ENCODE peak calls at places on chromosomes 2 and 18, in five cellular contexts. Z is PC-9, Y is cardiac fibroblast, J is AG04450, A is Peyer's patch. V is an unnamed sample.

GRCh38 chr2:31239842-31240198 is 5.9 kb downstream of the EHD3 start:
- DNase-seq in Y (peak), J (no peak), A (no peak), Z (no peak), V (no peak)

GRCh38 chr2:99863914-99864273 is 278.5 kb downstream of the AFF3 start:
- DNase-seq in J (no peak), Z (no peak), Y (no peak), A (no peak), V (no peak)

GRCh38 chr2:32865399-32866068 is 81.2 kb upstream of the LTBP1 start:
- DNase-seq in Z (peak), A (no peak), Y (peak), J (peak), V (peak)

GRCh38 chr18:3889121-3889520 is 439.1 kb downstream of the TGIF1 start:
- DNase-seq in A (no peak), Z (no peak), J (no peak), Y (no peak), V (no peak)

GRCh38 chr18:63236417-63236816 is 83.2 kb downstream of the BCL2 start:
- DNase-seq in J (no peak), Z (no peak), A (no peak), Y (no peak), V (no peak)

GRCh38 chr2:84223191-84223590 is 235.9 kb downstream of the SUCLG1 start:
- DNase-seq in J (no peak), Z (no peak), Y (peak), A (no peak), V (no peak)

GRCh38 chr2:29528891-29529520 is 392.4 kb downstream of the ALK start:
- DNase-seq in Y (peak), J (peak), A (peak), Z (no peak), V (peak)

GRCh38 chr2:54574107-54574859 is 118.2 kb downstream of the SPTBN1 start:
- DNase-seq in Y (peak), J (no peak), Z (peak), A (peak), V (no peak)

GRCh38 chr2:236971131-236971850 is 114.4 kb upstream of the COPS8 start:
- DNase-seq in Z (no peak), Y (peak), A (peak), J (no peak), V (no peak)

GRCh38 chr2:170585067-170585466 is 130.1 kb upstream of the SP5 start:
- DNase-seq in Z (no peak), J (no peak), A (no peak), Y (no peak), V (no peak)

GRCh38 chr18:60372598-60372997 is at the start of gene MC4R:
- DNase-seq in Y (peak), Z (peak), A (no peak), J (peak), V (peak)

GRCh38 chr2:200454839-200455801 is 54.7 kb downstream of the KCTD18 start:
- DNase-seq in Y (no peak), A (no peak), J (no peak), Z (peak), V (no peak)

GRCh38 chr2:37586663-37587409 is 84.6 kb downstream of the CDC42EP3 start:
- DNase-seq in A (no peak), Y (no peak), J (no peak), Z (no peak), V (no peak)

GRCh38 chr2:177258059-177258458 is 6.5 kb downstream of the NFE2L2 start:
- DNase-seq in A (no peak), Z (no peak), Y (no peak), J (no peak), V (no peak)

GRCh38 chr2:160368988-160369935 is 124.3 kb downstream of the RBMS1 start:
- DNase-seq in J (no peak), A (no peak), Y (no peak), Z (no peak), V (no peak)

GRCh38 chr2:96142217-96143113 is 2.8 kb downstream of the DUSP2 start:
- DNase-seq in A (peak), Z (no peak), J (no peak), Y (no peak), V (no peak)

GRCh38 chr18:48709371-48709770 is 170.5 kb downstream of the CTIF start:
- DNase-seq in Z (no peak), Y (no peak), A (no peak), J (no peak), V (no peak)

GRCh38 chr2:43050866-43051265 is 175.5 kb downstream of the ZFP36L2 start:
- DNase-seq in Z (no peak), J (no peak), Y (peak), A (no peak), V (no peak)

GRCh38 chr2:42456126-42456839 is 37.5 kb downstream of the KCNG3 start:
- DNase-seq in Y (no peak), Z (no peak), J (no peak), A (no peak), V (no peak)

GRCh38 chr18:55546873-55547704 is 40.9 kb downstream of the TCF4 start:
- DNase-seq in A (no peak), J (peak), Z (no peak), Y (peak), V (peak)

GRCh38 chr18:3297025-3297984 is 35.4 kb downstream of the MYL12B start:
- DNase-seq in Y (peak), A (peak), Z (peak), J (peak), V (peak)

GRCh38 chr2:238254095-238254494 is 14.3 kb upstream of the HES6 start:
- DNase-seq in J (no peak), Z (no peak), A (no peak), Y (no peak), V (no peak)

GRCh38 chr18:681985-682384 is 24.5 kb downstream of the TYMS start:
- DNase-seq in Z (no peak), J (no peak), Y (no peak), A (no peak), V (no peak)

GRCh38 chr2:98278074-98278473 is 68.2 kb upstream of the CNGA3 start:
- DNase-seq in Y (no peak), J (no peak), A (no peak), Z (no peak), V (no peak)

GRCh38 chr2:239049421-239050251 is 201.8 kb downstream of the TWIST2 start:
- DNase-seq in Z (no peak), Y (no peak), J (peak), A (no peak), V (no peak)

GRCh38 chr2:151306621-151307020 is 17.2 kb upstream of the NMI start:
- DNase-seq in Y (peak), A (no peak), J (peak), Z (no peak), V (peak)

GRCh38 chr2:209680596-209680995 is 91.0 kb upstream of the UNC80 start:
- DNase-seq in Y (no peak), A (no peak), J (no peak), Z (no peak), V (no peak)

GRCh38 chr2:144310889-144311608 is 208.9 kb downstream of the ZEB2 start:
- DNase-seq in Y (no peak), A (no peak), Z (no peak), J (no peak), V (no peak)

GRCh38 chr18:54277899-54278298 is 8.6 kb downstream of the POLI start:
- DNase-seq in Y (no peak), Z (no peak), J (no peak), A (no peak), V (no peak)

GRCh38 chr2:68743531-68743930 is 8.9 kb downstream of the ARHGAP25 start:
- DNase-seq in A (no peak), Z (no peak), J (no peak), Y (no peak), V (no peak)

GRCh38 chr18:75500510-75500909 is 73.0 kb upstream of the SMIM21 start:
- DNase-seq in Y (no peak), A (no peak), J (peak), Z (no peak), V (no peak)

GRCh38 chr2:235934059-235934896 is 233.9 kb downstream of the GBX2 start:
- DNase-seq in A (no peak), Z (no peak), J (no peak), Y (no peak), V (no peak)

GRCh38 chr2:66432801-66433694 is 1.9 kb upstream of the MEIS1 start:
- DNase-seq in A (peak), Z (peak), J (peak), Y (peak), V (peak)

GRCh38 chr2:240048237-240048636 is 5.1 kb downstream of the OR6B3 start:
- DNase-seq in J (no peak), Z (no peak), A (no peak), Y (no peak), V (no peak)

GRCh38 chr2:182132605-182133004 is 147.0 kb downstream of the PPP1R1C start:
- DNase-seq in A (no peak), Y (no peak), Z (no peak), J (no peak), V (no peak)

GRCh38 chr2:119476301-119477117 is 44.9 kb downstream of the TMEM37 start:
- DNase-seq in Z (peak), Y (peak), J (peak), A (peak), V (no peak)

GRCh38 chr2:230447455-230448451 is 31.8 kb downstream of the SP100 start:
- DNase-seq in Y (no peak), A (no peak), J (no peak), Z (no peak), V (no peak)

GRCh38 chr18:22514655-22515054 is 96.9 kb upstream of the CTAGE1 start:
- DNase-seq in J (no peak), Z (no peak), Y (no peak), A (no peak), V (no peak)

GRCh38 chr2:24052951-24053350 is 3.4 kb downstream of the FKBP1B start:
- DNase-seq in Y (no peak), J (no peak), A (no peak), Z (no peak), V (no peak)

GRCh38 chr2:9279426-9279825 is 72.8 kb downstream of the ASAP2 start:
- DNase-seq in A (no peak), Y (no peak), J (no peak), Z (no peak), V (no peak)

GRCh38 chr2:9281145-9281544 is 74.5 kb downstream of the ASAP2 start:
- DNase-seq in Z (no peak), J (no peak), Y (no peak), A (no peak), V (no peak)

GRCh38 chr2:9282128-9282527 is 75.5 kb downstream of the ASAP2 start:
- DNase-seq in A (no peak), J (no peak), Y (no peak), Z (no peak), V (no peak)

GRCh38 chr2:9278439-9278838 is 71.8 kb downstream of the ASAP2 start:
- DNase-seq in J (no peak), Z (no peak), A (no peak), Y (no peak), V (no peak)

DNA sequence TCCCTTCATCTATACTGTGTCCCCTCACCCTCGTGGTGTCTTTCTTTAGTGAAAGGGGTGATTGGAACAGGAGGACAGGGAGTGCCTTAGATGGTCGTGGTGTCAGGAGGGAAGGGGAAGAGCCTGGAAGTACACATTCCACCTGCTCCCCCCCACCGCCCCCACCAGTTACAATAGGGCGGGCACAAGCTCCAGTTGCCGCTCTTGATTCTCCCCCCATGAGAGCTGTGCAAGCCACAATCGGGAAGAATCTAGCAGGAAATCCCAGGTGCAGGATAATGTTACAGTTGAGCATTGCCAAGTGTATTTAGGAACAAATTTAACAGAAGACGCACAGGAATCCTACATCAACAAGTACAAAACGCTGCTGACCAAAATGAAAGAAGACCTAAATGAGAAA is 73.6 kb downstream of the ASAP2 start:
- DNase-seq in Y (no peak), A (no peak), Z (no peak), J (no peak), V (no peak)
- TF ChIP-seq CTCF in Y (no peak), A (no peak), Z (no peak), J (no peak), V (no peak)

DNA sequence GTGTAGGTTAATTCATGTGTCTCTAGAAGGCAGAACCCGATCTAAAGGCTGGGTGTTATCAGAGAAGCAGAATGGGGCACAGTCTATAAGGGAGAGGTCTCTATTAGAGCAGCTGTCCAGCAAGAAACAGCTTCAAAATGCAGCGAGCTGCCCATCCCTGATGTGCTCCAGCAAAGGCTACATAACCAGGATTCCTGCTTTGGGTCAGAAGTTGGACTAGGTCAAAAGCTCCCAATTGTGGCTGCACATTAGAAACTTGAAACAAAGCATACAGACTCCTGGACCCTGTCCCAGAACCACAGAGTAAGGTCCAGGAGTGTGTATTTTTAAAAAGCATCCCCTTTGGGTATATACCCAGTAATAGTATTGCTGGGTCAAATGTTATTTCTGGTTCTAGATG is 105.7 kb downstream of the ANKRD44 start:
- DNase-seq in Y (peak), A (no peak), J (no peak), Z (no peak), V (no peak)
- H3K4me3 ChIP-seq in Y (no peak), A (no peak), J (no peak), Z (no peak), V (no peak)

GRCh38 chr2:167294031-167294774 is 405.9 kb downstream of the XIRP2 start:
- DNase-seq in A (no peak), J (no peak), Y (peak), Z (no peak), V (no peak)
- TF ChIP-seq CTCF in A (no peak), J (no peak), Y (no peak), Z (no peak), V (no peak)

GRCh38 chr18:35352778-35353177 is 8.6 kb upstream of the ZNF24 start:
- DNase-seq in Y (no peak), J (no peak), A (no peak), Z (no peak), V (no peak)

GRCh38 chr18:35352283-35352682 is 8.1 kb upstream of the ZNF24 start:
- DNase-seq in A (no peak), Z (no peak), Y (no peak), J (no peak), V (no peak)

GRCh38 chr18:35355140-35355618 is 11.0 kb upstream of the ZNF24 start:
- DNase-seq in A (peak), J (peak), Z (peak), Y (peak), V (no peak)
- H3K4me3 ChIP-seq in A (no peak), J (peak), Z (no peak), Y (no peak), V (no peak)